ENCODE peak calls at places on chromosomes 16 and 17, in four cellular contexts. D, H, B and W are unnamed samples.

GRCh38 chr17:75720656-75721462 is at the start of gene ITGB4:
- DNase-seq in D (peak; percentile 94), H (peak; percentile 83), B (no peak), W (peak; percentile 35)

GRCh38 chr16:78500659-78501226 is 401.3 kb downstream of the WWOX start:
- DNase-seq in D (no peak), H (no peak), B (no peak), W (no peak)

GRCh38 chr16:49712106-49712505 is 143.8 kb downstream of the ZNF423 start:
- DNase-seq in D (no peak), H (no peak), B (no peak), W (no peak)

GRCh38 chr16:54080524-54081008 is 206.0 kb downstream of the IRX3 start:
- DNase-seq in D (no peak), H (no peak), B (no peak), W (no peak)

GRCh38 chr17:44830359-44831269 is 527 bp upstream of the GJC1 start:
- DNase-seq in D (no peak), H (no peak), B (no peak), W (no peak)

GRCh38 chr16:782766-783403 is 5.3 kb downstream of the RPUSD1 start:
- DNase-seq in D (no peak), H (no peak), B (no peak), W (no peak)

GRCh38 chr16:59330030-59330670 is 596.0 kb upstream of the GOT2 start:
- DNase-seq in D (no peak), H (no peak), B (no peak), W (no peak)

GRCh38 chr17:77783991-77784820 is 174.3 kb upstream of the TNRC6C start:
- DNase-seq in D (no peak), H (no peak), B (no peak), W (no peak)

GRCh38 chr17:4551796-4552525 is 3.2 kb downstream of the MYBBP1A start:
- DNase-seq in D (no peak), H (no peak), B (no peak), W (no peak)

GRCh38 chr16:65125871-65126270 is 4.0 kb upstream of the CDH11 start:
- DNase-seq in D (no peak), H (no peak), B (no peak), W (no peak)

GRCh38 chr16:20628213-20628612 is 52.0 kb upstream of the ACSM2B start:
- DNase-seq in D (no peak), H (no peak), B (no peak), W (no peak)

GRCh38 chr16:84275562-84276151 is 19.0 kb upstream of the WFDC1 start:
- DNase-seq in D (no peak), H (no peak), B (no peak), W (no peak)

GRCh38 chr17:4955091-4955490 is 4.2 kb downstream of the ENO3 start:
- DNase-seq in D (no peak), H (no peak), B (no peak), W (no peak)

GRCh38 chr16:77306050-77306616 is 106.9 kb downstream of the SYCE1L start:
- DNase-seq in D (no peak), H (no peak), B (no peak), W (no peak)

GRCh38 chr16:53456625-53457024 is 22.4 kb downstream of the RBL2 start:
- DNase-seq in D (no peak), H (no peak), B (no peak), W (peak; percentile 58)

GRCh38 chr16:79535130-79535529 is 65.4 kb downstream of the MAF start:
- DNase-seq in D (no peak), H (no peak), B (no peak), W (no peak)

GRCh38 chr16:49355923-49356665 is 17.5 kb upstream of the C16orf78 start:
- DNase-seq in D (no peak), H (no peak), B (no peak), W (no peak)

GRCh38 chr16:86590501-86591144 is 12.3 kb downstream of the FOXL1 start:
- DNase-seq in D (no peak), H (no peak), B (no peak), W (no peak)

GRCh38 chr17:78435330-78436005 is 57.0 kb downstream of the PGS1 start:
- DNase-seq in D (no peak), H (no peak), B (no peak), W (no peak)

GRCh38 chr17:75573540-75573957 is 14.1 kb upstream of the MYO15B start:
- DNase-seq in D (no peak), H (no peak), B (no peak), W (no peak)

DNA sequence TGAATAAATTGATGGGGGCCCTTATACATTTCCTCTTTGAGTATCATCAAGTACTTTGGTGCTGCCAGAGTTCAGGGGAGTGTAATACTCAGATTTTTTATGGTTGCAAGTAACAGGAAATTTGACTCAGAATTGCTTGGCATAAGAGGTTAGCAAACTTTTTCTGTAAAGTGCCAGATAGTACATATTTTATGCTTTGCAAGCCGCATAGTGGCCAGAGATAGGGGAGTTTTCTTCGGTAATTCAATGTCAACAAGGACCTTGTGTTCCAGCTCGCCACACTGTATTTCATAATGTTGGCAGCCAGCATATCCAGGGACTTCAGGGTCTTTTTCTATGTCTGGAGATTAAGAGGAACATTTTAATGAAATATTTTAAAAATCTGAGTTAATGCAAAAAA is 51.0 kb upstream of the MARCHF10 start:
- DNase-seq in D (no peak), H (no peak), B (no peak), W (no peak)
- TF ChIP-seq SPI1 in D (no peak), H (no peak), B (no peak), W (no peak)

GRCh38 chr17:67942810-67943209 is 53.5 kb downstream of the C17orf58 start:
- DNase-seq in D (peak; percentile 39), H (no peak), B (no peak), W (peak; percentile 6)
- TF ChIP-seq SPI1 in D (no peak), H (no peak), B (no peak), W (no peak)

GRCh38 chr16:2783581-2784375 is 3.6 kb downstream of the PRSS33 start:
- DNase-seq in D (no peak), H (no peak), B (no peak), W (no peak)
- TF ChIP-seq SPI1 in D (no peak), H (no peak), B (no peak), W (no peak)

DNA sequence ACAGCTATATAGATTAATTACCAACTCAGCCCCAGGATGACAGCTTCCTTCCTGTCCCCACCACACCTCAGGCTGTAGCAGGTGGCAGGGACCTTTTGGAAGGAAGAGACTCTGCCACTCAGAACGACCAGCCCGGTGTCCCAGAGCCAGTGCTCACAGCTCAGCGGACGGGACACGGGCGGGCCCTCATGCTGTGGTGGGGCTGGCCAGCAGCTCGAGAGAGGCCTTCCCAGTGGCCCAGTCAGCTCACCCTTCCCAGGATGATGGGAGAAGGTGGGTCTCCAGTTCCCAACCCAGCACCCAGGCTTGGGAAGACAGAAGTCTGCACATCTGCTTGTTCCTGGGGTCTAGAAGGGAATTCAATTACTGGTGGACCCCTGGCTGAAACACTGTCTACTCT is 10.5 kb downstream of the NUDT16L1 start:
- DNase-seq in D (no peak), H (no peak), B (no peak), W (no peak)
- TF ChIP-seq SPI1 in D (no peak), H (no peak), B (no peak), W (no peak)